ENCODE peak calls at places on chromosome 6, in seven cellular contexts. E is H7, R is RPMI7951, D is HCEC 1CT, O is amniotic epithelial cell, T is GM12865, H is GM04504. S is an unnamed sample.
A peak's percentile ranks its signal among the peaks of the same experiment; 100 is the strongest.

GRCh38 chr6:166824880-166825250 is 131.5 kb downstream of the RNASET2 start:
- DNase-seq in E (no peak), R (no peak), D (no peak), O (no peak), T (no peak), H (no peak), S (no peak)

GRCh38 chr6:68473433-68474210 is 161.5 kb upstream of the ADGRB3 start:
- DNase-seq in E (no peak), R (no peak), D (no peak), O (peak; percentile 55), T (no peak), H (no peak), S (peak; percentile 61)

GRCh38 chr6:14549319-14549770 is 431.8 kb downstream of the CD83 start:
- DNase-seq in E (no peak), R (no peak), D (no peak), O (no peak), T (no peak), H (no peak), S (no peak)

GRCh38 chr6:110628330-110628729 is 151.9 kb upstream of the SLC22A16 start:
- DNase-seq in E (no peak), R (peak; percentile 66), D (peak; percentile 84), O (peak; percentile 85), T (no peak), H (peak; percentile 30), S (peak; percentile 51)

GRCh38 chr6:84768442-84769174 is 4.2 kb upstream of the TBX18 start:
- DNase-seq in E (peak; percentile 66), R (peak; percentile 43), D (no peak), O (no peak), T (no peak), H (no peak), S (no peak)

GRCh38 chr6:155142902-155143609 is 120.8 kb upstream of the CLDN20 start:
- DNase-seq in E (peak; percentile 66), R (peak; percentile 47), D (no peak), O (peak; percentile 68), T (peak; percentile 23), H (no peak), S (no peak)

GRCh38 chr6:131101911-131102680 is 33.2 kb upstream of the AKAP7 start:
- DNase-seq in E (no peak), R (peak; percentile 28), D (peak; percentile 18), O (no peak), T (no peak), H (no peak), S (peak; percentile 85)

GRCh38 chr6:107114872-107115694 is at the start of gene BEND3:
- DNase-seq in E (peak; percentile 89), R (no peak), D (peak; percentile 24), O (no peak), T (peak; percentile 59), H (no peak), S (no peak)

GRCh38 chr6:169487579-169488205 is 214.1 kb downstream of the WDR27 start:
- DNase-seq in E (no peak), R (peak; percentile 32), D (no peak), O (peak; percentile 37), T (no peak), H (no peak), S (no peak)

GRCh38 chr6:105250523-105250922 is 70.7 kb upstream of the POPDC3 start:
- DNase-seq in E (no peak), R (peak; percentile 12), D (peak; percentile 42), O (peak; percentile 64), T (no peak), H (peak; percentile 27), S (no peak)

GRCh38 chr6:113564401-113565161 is 292.6 kb upstream of the MARCKS start:
- DNase-seq in E (peak; percentile 72), R (peak; percentile 90), D (peak; percentile 85), O (peak; percentile 87), T (peak; percentile 76), H (peak; percentile 98), S (peak; percentile 44)

GRCh38 chr6:125169522-125169921 is 15.9 kb downstream of the TPD52L1 start:
- DNase-seq in E (no peak), R (no peak), D (no peak), O (no peak), T (no peak), H (no peak), S (no peak)

GRCh38 chr6:127051571-127052260 is 66.8 kb upstream of the RSPO3 start:
- DNase-seq in E (no peak), R (peak; percentile 73), D (peak; percentile 69), O (peak; percentile 87), T (no peak), H (peak; percentile 62), S (peak; percentile 74)

GRCh38 chr6:128463942-128464341 is 56.5 kb downstream of the PTPRK start:
- DNase-seq in E (no peak), R (peak; percentile 19), D (peak; percentile 16), O (peak; percentile 76), T (no peak), H (no peak), S (peak; percentile 76)

GRCh38 chr6:98118357-98119045 is 715.9 kb upstream of the POU3F2 start:
- DNase-seq in E (peak; percentile 22), R (no peak), D (no peak), O (no peak), T (no peak), H (no peak), S (no peak)

GRCh38 chr6:137995371-137995770 is 111.8 kb downstream of the PERP start:
- DNase-seq in E (no peak), R (peak; percentile 54), D (no peak), O (no peak), T (no peak), H (no peak), S (no peak)

GRCh38 chr6:4358414-4359107 is 223.2 kb upstream of the ECI2 start:
- DNase-seq in E (peak; percentile 73), R (peak; percentile 100), D (peak; percentile 99), O (peak; percentile 97), T (no peak), H (peak; percentile 100), S (peak; percentile 100)

GRCh38 chr6:163415620-163416379 is 1.3 kb downstream of the QKI start:
- DNase-seq in E (peak; percentile 61), R (peak; percentile 50), D (peak; percentile 52), O (peak; percentile 48), T (peak; percentile 80), H (no peak), S (peak; percentile 40)

GRCh38 chr6:44630125-44631028 is 242.9 kb downstream of the CDC5L start:
- DNase-seq in E (peak; percentile 94), R (peak; percentile 71), D (peak; percentile 54), O (peak; percentile 75), T (peak; percentile 53), H (no peak), S (peak; percentile 42)

GRCh38 chr6:144155529-144155928 is 5.2 kb downstream of the STX11 start:
- DNase-seq in E (no peak), R (no peak), D (no peak), O (no peak), T (peak; percentile 69), H (no peak), S (no peak)

GRCh38 chr6:6494677-6495076 is 93.8 kb upstream of the LY86 start:
- DNase-seq in E (peak; percentile 80), R (no peak), D (no peak), O (no peak), T (peak; percentile 76), H (no peak), S (peak; percentile 10)

GRCh38 chr6:163354779-163355431 is 59.6 kb upstream of the QKI start:
- DNase-seq in E (no peak), R (peak; percentile 56), D (no peak), O (no peak), T (no peak), H (no peak), S (peak; percentile 40)

GRCh38 chr6:159094444-159095252 is 49.9 kb upstream of the TAGAP start:
- DNase-seq in E (peak; percentile 57), R (no peak), D (no peak), O (no peak), T (peak; percentile 73), H (no peak), S (no peak)

S was measured in renal cortical epithelial cell.